ENCODE peak calls at places on chromosomes 4 and X, in eight cellular contexts. Y, M, E, T, V, W, Z and X are unnamed samples.

GRCh38 chr4:155780773-155781172 is 22.0 kb downstream of the GUCY1B1 start:
- DNase-seq in E (no peak), T (no peak), W (no peak), M (no peak), Z (no peak), Y (no peak), V (no peak), X (no peak)

GRCh38 chr4:8278009-8278395 is 8.4 kb downstream of the HTRA3 start:
- DNase-seq in W (no peak), T (no peak), E (no peak), V (no peak), Y (no peak), Z (peak; percentile 36), M (no peak), X (no peak)

GRCh38 chr4:143626134-143626859 is 74.2 kb downstream of the FREM3 start:
- DNase-seq in Z (no peak), M (peak; percentile 39), Y (no peak), T (peak; percentile 37), V (peak; percentile 34), E (peak; percentile 90), W (peak; percentile 89), X (no peak)

GRCh38 chr4:14987054-14987453 is 15.2 kb upstream of the CPEB2 start:
- DNase-seq in V (no peak), M (no peak), T (no peak), Y (no peak), W (no peak), E (no peak), Z (no peak), X (no peak)

GRCh38 chr4:135050086-135050717 is 848.6 kb upstream of the PABPC4L start:
- DNase-seq in W (no peak), M (no peak), V (no peak), Y (no peak), E (peak; percentile 1), Z (no peak), T (no peak), X (no peak)

GRCh38 chrX:275476-275966 is 5.7 kb upstream of the PLCXD1 start:
- DNase-seq in M (no peak), E (no peak), W (no peak), Z (peak; percentile 62), Y (no peak), T (no peak), V (no peak), X (no peak)

GRCh38 chrX:85590638-85591037 is 211.2 kb upstream of the POF1B start:
- DNase-seq in Y (no peak), Z (no peak), M (no peak), V (no peak), E (no peak), W (no peak), T (no peak), X (no peak)

GRCh38 chrX:148933881-148934280 is 433.5 kb downstream of the AFF2 start:
- DNase-seq in T (no peak), Z (no peak), V (no peak), Y (no peak), M (no peak), E (no peak), W (no peak), X (no peak)

GRCh38 chr4:173958445-173958844 is 325.0 kb downstream of the FBXO8 start:
- DNase-seq in Y (no peak), T (no peak), Z (no peak), V (no peak), W (peak; percentile 40), M (no peak), E (peak; percentile 39), X (no peak)

GRCh38 chrX:38220024-38220935 is at the start of gene SRPX:
- DNase-seq in Y (peak; percentile 64), W (peak; percentile 60), V (no peak), T (peak; percentile 31), E (peak; percentile 74), Z (peak; percentile 53), M (peak; percentile 27), X (peak; percentile 41)

GRCh38 chr4:159768011-159768410 is 665.1 kb downstream of the RAPGEF2 start:
- DNase-seq in T (no peak), Z (no peak), V (no peak), W (no peak), M (no peak), Y (no peak), E (peak; percentile 14), X (no peak)

GRCh38 chr4:106585920-106586349 is 217.4 kb upstream of the GIMD1 start:
- DNase-seq in E (no peak), W (peak; percentile 20), V (no peak), T (no peak), Y (no peak), Z (no peak), M (no peak), X (no peak)

GRCh38 chr4:52510939-52511583 is 148.0 kb downstream of the USP46 start:
- DNase-seq in W (no peak), Y (no peak), E (no peak), V (no peak), Z (no peak), T (no peak), M (no peak), X (no peak)

GRCh38 chrX:11103751-11104150 is 7.4 kb upstream of the HCCS start:
- DNase-seq in E (no peak), T (no peak), Z (no peak), V (no peak), M (no peak), Y (no peak), W (no peak), X (no peak)

GRCh38 chrX:11103006-11103405 is 8.1 kb upstream of the HCCS start:
- DNase-seq in V (no peak), Y (no peak), T (no peak), Z (no peak), M (no peak), W (no peak), E (no peak), X (no peak)

GRCh38 chrX:11100281-11101035 is 10.7 kb upstream of the HCCS start:
- DNase-seq in V (no peak), M (peak; percentile 20), W (peak; percentile 90), Y (peak; percentile 34), E (peak; percentile 76), T (no peak), Z (no peak), X (peak; percentile 49)

GRCh38 chrX:11108253-11108941 is 2.7 kb upstream of the HCCS start:
- DNase-seq in V (no peak), E (no peak), Z (no peak), Y (no peak), M (no peak), W (no peak), T (no peak), X (no peak)

GRCh38 chrX:11105080-11105479 is 6.1 kb upstream of the HCCS start:
- DNase-seq in V (no peak), E (peak; percentile 41), T (no peak), W (peak; percentile 65), Y (no peak), M (no peak), Z (no peak), X (peak; percentile 26)
- TF ChIP-seq CTCF in V (no peak), E (no peak), T (no peak), W (no peak), Y (no peak), M (no peak), Z (no peak), X (peak; percentile 30)

GRCh38 chr4:44632089-44632488 is 19.3 kb downstream of the YIPF7 start:
- DNase-seq in M (no peak), T (no peak), Z (no peak), E (no peak), Y (no peak), W (no peak), V (no peak), X (no peak)
- TF ChIP-seq CTCF in M (no peak), T (peak; percentile 10), Z (no peak), E (peak; percentile 14), Y (no peak), W (peak; percentile 30), V (no peak), X (peak; percentile 69)

GRCh38 chr4:105158837-105159236 is 12.2 kb downstream of the TET2 start:
- DNase-seq in W (no peak), Z (peak; percentile 83), Y (no peak), T (no peak), M (no peak), E (peak; percentile 35), V (peak; percentile 46), X (no peak)

GRCh38 chr4:105166066-105166465 is 19.4 kb downstream of the TET2 start:
- DNase-seq in E (no peak), V (no peak), Y (no peak), Z (no peak), M (no peak), T (no peak), W (no peak), X (no peak)

GRCh38 chr4:105164548-105164947 is 17.9 kb downstream of the TET2 start:
- DNase-seq in Y (no peak), E (no peak), M (no peak), V (no peak), Z (no peak), T (no peak), W (no peak), X (no peak)

GRCh38 chr4:105162123-105162796 is 15.6 kb downstream of the TET2 start:
- DNase-seq in Y (no peak), V (no peak), W (no peak), E (no peak), Z (no peak), M (no peak), T (no peak), X (no peak)
- TF ChIP-seq CTCF in Y (no peak), V (no peak), W (no peak), E (no peak), Z (no peak), M (no peak), T (no peak), X (no peak)

GRCh38 chr4:112940364-112940763 is 109.1 kb upstream of the ANK2 start:
- DNase-seq in T (no peak), V (no peak), M (no peak), E (no peak), Y (no peak), W (no peak), Z (no peak), X (no peak)

GRCh38 chr4:112933790-112934189 is 115.7 kb upstream of the ANK2 start:
- DNase-seq in V (no peak), M (no peak), W (no peak), Z (no peak), E (no peak), Y (no peak), T (no peak), X (no peak)

GRCh38 chr4:112942077-112942476 is 107.4 kb upstream of the ANK2 start:
- DNase-seq in Z (no peak), M (no peak), W (no peak), Y (no peak), V (no peak), T (no peak), E (no peak), X (no peak)

GRCh38 chr4:112939901-112940300 is 109.6 kb upstream of the ANK2 start:
- DNase-seq in Z (no peak), E (no peak), W (no peak), M (no peak), T (no peak), Y (no peak), V (no peak), X (no peak)

DNA sequence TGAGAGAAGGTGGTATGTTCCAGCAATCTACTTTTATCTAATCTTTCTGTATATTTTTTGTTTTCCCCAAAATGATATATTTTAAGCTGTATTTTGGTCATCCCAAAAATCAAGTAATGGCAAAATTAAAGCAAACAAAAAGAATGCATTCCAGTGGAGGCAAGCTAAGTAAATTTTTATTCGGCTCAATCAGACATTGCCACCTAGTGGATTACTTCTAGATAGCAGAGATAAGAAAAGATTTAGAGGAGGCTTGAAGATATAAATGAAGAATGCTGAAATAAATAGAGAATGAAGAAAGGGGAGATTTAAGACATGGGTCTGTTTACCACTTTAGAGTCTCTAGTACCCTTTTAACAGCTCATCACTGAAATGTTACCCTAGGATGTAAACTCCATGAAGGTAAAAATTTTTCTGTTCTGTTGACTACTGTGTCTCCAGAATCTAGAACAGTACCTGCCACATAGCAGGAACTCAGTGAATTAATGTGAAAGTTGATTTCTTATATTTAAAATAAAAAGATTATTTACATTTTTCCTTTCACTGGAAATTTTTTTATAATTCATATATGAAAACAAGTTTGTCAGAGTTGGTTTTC is 110.9 kb upstream of the ANK2 start:
- DNase-seq in V (no peak), Z (no peak), W (peak; percentile 78), E (peak; percentile 72), M (no peak), T (no peak), Y (no peak), X (peak; percentile 59)
- TF ChIP-seq CTCF in V (peak; percentile 1), Z (peak; percentile 68), W (peak; percentile 73), E (peak; percentile 65), M (peak; percentile 57), T (peak; percentile 72), Y (peak; percentile 21), X (peak; percentile 90)